ENCODE peak calls at places on chromosomes 16 and 17, in seven cellular contexts. One of them, this sample, is unnamed. For H3K36me3 and H3K9me3, the result is how much of the 10 kb centered on the place peaks cover.

GRCh38 chr17:79042421-79043190 is 18.6 kb downstream of the C1QTNF1 start:
- ATAC-seq in pancreas: peak
- ATAC-seq in lower lobe of right lung: peak
- ATAC-seq in left lung: peak
- ATAC-seq in gastrocnemius medialis: peak
- ATAC-seq in body of pancreas: peak
- ATAC-seq in RWPE2: peak
- ATAC-seq in this sample: peak

GRCh38 chr17:14448816-14449215 is 147.9 kb downstream of the HS3ST3B1 start:
- ATAC-seq in pancreas: no peak
- ATAC-seq in lower lobe of right lung: no peak
- ATAC-seq in left lung: no peak
- ATAC-seq in gastrocnemius medialis: no peak
- ATAC-seq in body of pancreas: no peak
- ATAC-seq in RWPE2: no peak
- ATAC-seq in this sample: no peak

GRCh38 chr16:28307936-28308335 is 15.6 kb downstream of the SBK1 start:
- ATAC-seq in pancreas: no peak
- ATAC-seq in lower lobe of right lung: no peak
- ATAC-seq in left lung: no peak
- ATAC-seq in gastrocnemius medialis: no peak
- ATAC-seq in body of pancreas: no peak
- ATAC-seq in RWPE2: no peak
- ATAC-seq in this sample: no peak

GRCh38 chr16:75108792-75109731 is 7.5 kb downstream of the LDHD start:
- ATAC-seq in pancreas: peak
- ATAC-seq in lower lobe of right lung: peak
- ATAC-seq in left lung: peak
- ATAC-seq in gastrocnemius medialis: peak
- ATAC-seq in body of pancreas: peak
- ATAC-seq in RWPE2: peak
- ATAC-seq in this sample: peak

GRCh38 chr17:72984145-72984924 is 108.2 kb downstream of the SLC39A11 start:
- ATAC-seq in pancreas: no peak
- ATAC-seq in lower lobe of right lung: no peak
- ATAC-seq in left lung: no peak
- ATAC-seq in gastrocnemius medialis: no peak
- ATAC-seq in body of pancreas: no peak
- ATAC-seq in RWPE2: peak
- ATAC-seq in this sample: no peak

GRCh38 chr16:19703218-19703617 is 14.8 kb downstream of the KNOP1 start:
- ATAC-seq in pancreas: no peak
- ATAC-seq in lower lobe of right lung: no peak
- ATAC-seq in left lung: no peak
- ATAC-seq in gastrocnemius medialis: no peak
- ATAC-seq in body of pancreas: no peak
- ATAC-seq in RWPE2: no peak
- ATAC-seq in this sample: no peak

GRCh38 chr17:80363120-80363515 is 51.8 kb upstream of the ENDOV start:
- ATAC-seq in pancreas: peak
- ATAC-seq in lower lobe of right lung: no peak
- ATAC-seq in left lung: no peak
- ATAC-seq in gastrocnemius medialis: no peak
- ATAC-seq in body of pancreas: peak
- ATAC-seq in RWPE2: no peak
- ATAC-seq in this sample: no peak

GRCh38 chr17:74098378-74099024 is 105.0 kb upstream of the RPL38 start:
- ATAC-seq in pancreas: no peak
- ATAC-seq in lower lobe of right lung: no peak
- ATAC-seq in left lung: no peak
- ATAC-seq in gastrocnemius medialis: no peak
- ATAC-seq in body of pancreas: no peak
- ATAC-seq in RWPE2: no peak
- ATAC-seq in this sample: no peak

GRCh38 chr16:74035816-74036215 is 260.8 kb upstream of the PSMD7 start:
- ATAC-seq in pancreas: no peak
- ATAC-seq in lower lobe of right lung: no peak
- ATAC-seq in left lung: peak
- ATAC-seq in gastrocnemius medialis: no peak
- ATAC-seq in body of pancreas: no peak
- ATAC-seq in RWPE2: no peak
- ATAC-seq in this sample: no peak

GRCh38 chr16:48539485-48540221 is 70.3 kb downstream of the N4BP1 start:
- ATAC-seq in pancreas: no peak
- ATAC-seq in lower lobe of right lung: no peak
- ATAC-seq in left lung: no peak
- ATAC-seq in gastrocnemius medialis: no peak
- ATAC-seq in body of pancreas: no peak
- ATAC-seq in RWPE2: no peak
- ATAC-seq in this sample: no peak

GRCh38 chr17:72622661-72623433 is 469.6 kb downstream of the SLC39A11 start:
- ATAC-seq in pancreas: peak
- ATAC-seq in lower lobe of right lung: no peak
- ATAC-seq in left lung: no peak
- ATAC-seq in gastrocnemius medialis: no peak
- ATAC-seq in body of pancreas: peak
- ATAC-seq in RWPE2: peak
- ATAC-seq in this sample: no peak

GRCh38 chr17:82494236-82495055 is 25.1 kb upstream of the FOXK2 start:
- ATAC-seq in pancreas: peak
- ATAC-seq in lower lobe of right lung: peak
- ATAC-seq in left lung: peak
- ATAC-seq in gastrocnemius medialis: peak
- ATAC-seq in body of pancreas: peak
- ATAC-seq in RWPE2: peak
- ATAC-seq in this sample: peak

GRCh38 chr17:44826123-44826790 is 3.8 kb downstream of the GJC1 start:
- ATAC-seq in pancreas: no peak
- ATAC-seq in lower lobe of right lung: no peak
- ATAC-seq in left lung: no peak
- ATAC-seq in gastrocnemius medialis: no peak
- ATAC-seq in body of pancreas: no peak
- ATAC-seq in RWPE2: no peak
- ATAC-seq in this sample: no peak

GRCh38 chr17:44830359-44831269 is 527 bp upstream of the GJC1 start:
- ATAC-seq in pancreas: peak
- ATAC-seq in lower lobe of right lung: peak
- ATAC-seq in left lung: peak
- ATAC-seq in gastrocnemius medialis: no peak
- ATAC-seq in body of pancreas: peak
- ATAC-seq in RWPE2: peak
- ATAC-seq in this sample: peak

GRCh38 chr17:44828919-44829557 is 1.0 kb downstream of the GJC1 start:
- ATAC-seq in pancreas: no peak
- ATAC-seq in lower lobe of right lung: no peak
- ATAC-seq in left lung: no peak
- ATAC-seq in gastrocnemius medialis: no peak
- ATAC-seq in body of pancreas: no peak
- ATAC-seq in RWPE2: peak
- ATAC-seq in this sample: no peak

GRCh38 chr17:44829558-44830358 is at the start of gene GJC1:
- ATAC-seq in pancreas: peak
- ATAC-seq in lower lobe of right lung: peak
- ATAC-seq in left lung: peak
- ATAC-seq in gastrocnemius medialis: no peak
- ATAC-seq in body of pancreas: peak
- ATAC-seq in RWPE2: peak
- ATAC-seq in this sample: peak

DNA sequence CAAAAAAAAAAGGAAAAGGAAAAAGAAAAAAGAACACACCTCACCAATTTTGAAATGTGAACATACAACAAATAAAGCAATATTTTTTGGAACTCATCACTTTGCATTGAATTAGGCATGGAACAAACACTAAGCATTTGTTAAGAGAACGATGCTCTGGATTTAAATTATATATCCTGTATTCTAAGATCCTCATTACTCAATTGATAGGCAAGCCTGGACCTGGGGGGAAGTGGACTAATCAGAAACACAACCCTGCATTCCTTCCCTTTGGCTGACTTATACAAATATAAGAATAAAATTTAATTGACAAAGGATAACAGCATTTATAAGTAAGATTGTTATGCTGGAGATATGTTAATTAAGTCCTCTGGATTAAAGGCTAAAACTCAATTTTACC is 2.2 kb downstream of the GJC1 start:
- ATAC-seq in pancreas: no peak
- ATAC-seq in lower lobe of right lung: no peak
- ATAC-seq in left lung: no peak
- ATAC-seq in gastrocnemius medialis: no peak
- ATAC-seq in body of pancreas: no peak
- ATAC-seq in RWPE2: peak
- ATAC-seq in this sample: no peak
- H3K36me3 ChIP-seq in pancreas: under half
- H3K36me3 ChIP-seq in lower lobe of right lung: under half
- H3K36me3 ChIP-seq in left lung: under half
- H3K36me3 ChIP-seq in gastrocnemius medialis: under half
- H3K36me3 ChIP-seq in body of pancreas: under half
- H3K36me3 ChIP-seq in RWPE2: under half
- H3K36me3 ChIP-seq in this sample: under half

GRCh38 chr16:2914233-2914632 is 2.5 kb downstream of the FLYWCH1 start:
- ATAC-seq in pancreas: no peak
- ATAC-seq in lower lobe of right lung: no peak
- ATAC-seq in left lung: no peak
- ATAC-seq in gastrocnemius medialis: no peak
- ATAC-seq in body of pancreas: no peak
- ATAC-seq in RWPE2: no peak
- ATAC-seq in this sample: no peak
- H3K9me3 ChIP-seq in pancreas: under half
- H3K9me3 ChIP-seq in lower lobe of right lung: under half
- H3K9me3 ChIP-seq in left lung: under half
- H3K9me3 ChIP-seq in gastrocnemius medialis: under half
- H3K9me3 ChIP-seq in body of pancreas: under half
- H3K9me3 ChIP-seq in RWPE2: under half
- H3K9me3 ChIP-seq in this sample: under half

GRCh38 chr17:76735006-76735405 is 2.1 kb downstream of the SRSF2 start:
- ATAC-seq in pancreas: no peak
- ATAC-seq in lower lobe of right lung: no peak
- ATAC-seq in left lung: no peak
- ATAC-seq in gastrocnemius medialis: no peak
- ATAC-seq in body of pancreas: no peak
- ATAC-seq in RWPE2: no peak
- ATAC-seq in this sample: no peak

GRCh38 chr17:76735586-76736348 is 1.4 kb downstream of the SRSF2 start:
- ATAC-seq in pancreas: no peak
- ATAC-seq in lower lobe of right lung: no peak
- ATAC-seq in left lung: no peak
- ATAC-seq in gastrocnemius medialis: no peak
- ATAC-seq in body of pancreas: no peak
- ATAC-seq in RWPE2: no peak
- ATAC-seq in this sample: no peak

GRCh38 chr17:76734080-76734840 is 2.9 kb downstream of the SRSF2 start:
- ATAC-seq in pancreas: no peak
- ATAC-seq in lower lobe of right lung: no peak
- ATAC-seq in left lung: no peak
- ATAC-seq in gastrocnemius medialis: no peak
- ATAC-seq in body of pancreas: no peak
- ATAC-seq in RWPE2: no peak
- ATAC-seq in this sample: no peak

GRCh38 chr17:76733618-76733957 is 3.5 kb downstream of the SRSF2 start:
- ATAC-seq in pancreas: no peak
- ATAC-seq in lower lobe of right lung: no peak
- ATAC-seq in left lung: no peak
- ATAC-seq in gastrocnemius medialis: no peak
- ATAC-seq in body of pancreas: no peak
- ATAC-seq in RWPE2: no peak
- ATAC-seq in this sample: no peak

GRCh38 chr17:76732734-76733617 is 4.2 kb downstream of the SRSF2 start:
- ATAC-seq in pancreas: no peak
- ATAC-seq in lower lobe of right lung: no peak
- ATAC-seq in left lung: no peak
- ATAC-seq in gastrocnemius medialis: no peak
- ATAC-seq in body of pancreas: no peak
- ATAC-seq in RWPE2: no peak
- ATAC-seq in this sample: no peak
- H3K36me3 ChIP-seq in pancreas: under half
- H3K36me3 ChIP-seq in lower lobe of right lung: half or more
- H3K36me3 ChIP-seq in left lung: half or more
- H3K36me3 ChIP-seq in gastrocnemius medialis: under half
- H3K36me3 ChIP-seq in body of pancreas: under half
- H3K36me3 ChIP-seq in RWPE2: half or more
- H3K36me3 ChIP-seq in this sample: under half

GRCh38 chr16:71453051-71453450 is 9.0 kb downstream of the ZNF23 start:
- ATAC-seq in pancreas: no peak
- ATAC-seq in lower lobe of right lung: no peak
- ATAC-seq in left lung: no peak
- ATAC-seq in gastrocnemius medialis: no peak
- ATAC-seq in body of pancreas: no peak
- ATAC-seq in RWPE2: no peak
- ATAC-seq in this sample: no peak
- H3K9me3 ChIP-seq in pancreas: under half
- H3K9me3 ChIP-seq in lower lobe of right lung: under half
- H3K9me3 ChIP-seq in left lung: under half
- H3K9me3 ChIP-seq in gastrocnemius medialis: under half
- H3K9me3 ChIP-seq in body of pancreas: under half
- H3K9me3 ChIP-seq in RWPE2: under half
- H3K9me3 ChIP-seq in this sample: under half

DNA sequence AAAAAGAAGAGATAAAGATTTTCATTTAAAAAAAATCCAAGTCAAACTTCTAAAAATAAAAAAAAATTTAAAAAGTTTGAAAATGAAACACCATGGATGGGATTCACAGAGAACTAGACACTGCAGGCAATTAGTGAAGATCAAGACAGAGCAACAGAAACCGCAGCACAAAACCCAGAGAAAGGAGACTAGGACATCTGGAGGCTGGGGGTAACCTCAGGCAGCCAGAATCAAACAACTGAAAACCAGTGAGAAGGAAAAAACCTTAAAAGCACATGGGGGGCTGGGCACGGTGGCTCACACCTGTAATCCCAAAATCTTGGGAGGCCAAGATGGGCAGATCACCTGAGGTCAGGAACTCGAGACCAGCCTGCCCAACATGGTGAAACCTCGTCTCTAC is 30.6 kb downstream of the LITAFD start:
- ATAC-seq in pancreas: no peak
- ATAC-seq in lower lobe of right lung: no peak
- ATAC-seq in left lung: no peak
- ATAC-seq in gastrocnemius medialis: no peak
- ATAC-seq in body of pancreas: no peak
- ATAC-seq in RWPE2: no peak
- ATAC-seq in this sample: no peak
- H3K36me3 ChIP-seq in pancreas: under half
- H3K36me3 ChIP-seq in lower lobe of right lung: half or more
- H3K36me3 ChIP-seq in left lung: half or more
- H3K36me3 ChIP-seq in gastrocnemius medialis: half or more
- H3K36me3 ChIP-seq in body of pancreas: under half
- H3K36me3 ChIP-seq in RWPE2: half or more
- H3K36me3 ChIP-seq in this sample: half or more